ENCODE peak calls at places on chromosomes 11 and 22, in four cellular contexts. E, O, U and J are unnamed samples.
A peak's percentile ranks its signal among the peaks of the same experiment; 100 is the strongest.

GRCh38 chr11:9277176-9277575 is 12.0 kb upstream of the DENND5A start:
- DNase-seq in E (no peak), O (no peak), U (no peak), J (no peak)

GRCh38 chr11:46363455-46363920 is 16.2 kb downstream of the DGKZ start:
- DNase-seq in E (no peak), O (no peak), U (peak; percentile 52), J (peak; percentile 93)

GRCh38 chr11:44727114-44727372 is 281 bp downstream of the TSPAN18 start:
- DNase-seq in E (no peak), O (no peak), U (no peak), J (no peak)

GRCh38 chr11:61771995-61772455 is 19.6 kb downstream of the MYRF start:
- DNase-seq in E (peak; percentile 58), O (no peak), U (no peak), J (no peak)

GRCh38 chr22:19523240-19524169 is 705 bp downstream of the CLDN5 start:
- DNase-seq in E (peak; percentile 52), O (no peak), U (no peak), J (no peak)

GRCh38 chr11:114321621-114322257 is 25.5 kb downstream of the NNMT start:
- DNase-seq in E (no peak), O (no peak), U (no peak), J (no peak)

GRCh38 chr11:120115272-120116000 is 22.5 kb downstream of the TRIM29 start:
- DNase-seq in E (no peak), O (no peak), U (no peak), J (no peak)

GRCh38 chr22:35400335-35400680 is 368 bp downstream of the MCM5 start:
- DNase-seq in E (peak; percentile 20), O (no peak), U (no peak), J (no peak)

GRCh38 chr22:37815593-37815992 is 7.6 kb upstream of the GALR3 start:
- DNase-seq in E (no peak), O (no peak), U (no peak), J (no peak)

GRCh38 chr11:94068764-94069163 is 47.6 kb downstream of the HEPHL1 start:
- DNase-seq in E (no peak), O (no peak), U (no peak), J (no peak)

GRCh38 chr11:90134420-90135003 is at the start of gene NAALAD2:
- DNase-seq in E (peak; percentile 83), O (no peak), U (no peak), J (peak; percentile 7)

GRCh38 chr11:33742249-33742851 is 6.1 kb upstream of the CD59 start:
- DNase-seq in E (no peak), O (no peak), U (no peak), J (peak; percentile 48)

GRCh38 chr11:22875869-22876473 is 15.7 kb upstream of the CCDC179 start:
- DNase-seq in E (peak; percentile 91), O (peak; percentile 5), U (peak; percentile 80), J (peak; percentile 71)

GRCh38 chr22:17390087-17390486 is 20.8 kb downstream of the CECR2 start:
- DNase-seq in E (no peak), O (no peak), U (no peak), J (no peak)

GRCh38 chr11:119615003-119615878 is 113.8 kb downstream of the NECTIN1 start:
- DNase-seq in E (no peak), O (no peak), U (peak; percentile 16), J (peak; percentile 43)

GRCh38 chr11:66022401-66023185 is 3.7 kb downstream of the CATSPER1 start:
- DNase-seq in E (peak; percentile 82), O (peak; percentile 68), U (no peak), J (peak; percentile 83)

GRCh38 chr11:37107415-37107814 is 509.4 kb upstream of the RAG2 start:
- DNase-seq in E (no peak), O (no peak), U (no peak), J (no peak)
- TF ChIP-seq CTCF in E (peak; percentile 23), O (no peak), U (no peak), J (peak; percentile 54)

DNA sequence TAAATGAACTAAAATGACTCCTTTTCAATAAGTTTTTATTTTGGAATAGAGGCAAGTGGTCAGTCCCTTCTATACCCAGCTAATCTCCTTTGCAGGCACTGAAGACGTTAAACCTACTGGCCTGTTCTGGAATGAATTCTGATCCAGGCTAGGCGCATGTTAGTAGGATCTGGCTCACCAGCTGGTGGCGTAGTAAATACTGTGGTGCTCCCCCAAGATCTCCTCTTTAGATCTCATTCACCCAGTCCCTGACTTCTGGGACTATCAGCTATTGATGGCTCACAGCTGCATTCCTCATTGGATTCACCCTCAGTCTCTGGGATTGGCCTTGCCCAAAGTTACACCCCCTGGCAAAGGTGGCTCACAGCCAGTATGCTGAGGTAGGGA is 173.6 kb upstream of the DDI1 start:
- DNase-seq in E (no peak), O (no peak), U (no peak), J (no peak)
- TF ChIP-seq CTCF in E (no peak), O (no peak), U (no peak), J (no peak)

GRCh38 chr11:125588505-125588904 is 4.1 kb upstream of the STT3A start:
- DNase-seq in E (no peak), O (no peak), U (peak; percentile 16), J (peak; percentile 62)

GRCh38 chr11:125593113-125593761 is 585 bp downstream of the STT3A start:
- DNase-seq in E (no peak), O (no peak), U (peak; percentile 16), J (peak; percentile 54)

GRCh38 chr11:125594958-125595357 is 2.3 kb downstream of the STT3A start:
- DNase-seq in E (no peak), O (no peak), U (no peak), J (no peak)

GRCh38 chr11:125591659-125592304 is 870 bp upstream of the STT3A start:
- DNase-seq in E (peak; percentile 51), O (peak; percentile 25), U (no peak), J (no peak)

GRCh38 chr11:125592305-125593112 is at the start of gene STT3A:
- DNase-seq in E (peak; percentile 100), O (peak; percentile 96), U (peak; percentile 100), J (peak; percentile 96)
- TF ChIP-seq CTCF in E (no peak), O (no peak), U (no peak), J (no peak)

GRCh38 chr11:128553662-128554392 is 33.5 kb downstream of the ETS1 start:
- DNase-seq in E (no peak), O (no peak), U (no peak), J (no peak)
- TF ChIP-seq CTCF in E (peak; percentile 52), O (no peak), U (peak; percentile 49), J (no peak)

GRCh38 chr11:48082771-48083170 is 102.4 kb downstream of the PTPRJ start:
- DNase-seq in E (no peak), O (no peak), U (no peak), J (no peak)

GRCh38 chr11:48080301-48080861 is 100.0 kb downstream of the PTPRJ start:
- DNase-seq in E (no peak), O (no peak), U (no peak), J (no peak)

GRCh38 chr11:48079602-48080001 is 99.2 kb downstream of the PTPRJ start:
- DNase-seq in E (no peak), O (no peak), U (no peak), J (no peak)

GRCh38 chr11:48083427-48083826 is 103.1 kb downstream of the PTPRJ start:
- DNase-seq in E (no peak), O (no peak), U (no peak), J (no peak)

DNA sequence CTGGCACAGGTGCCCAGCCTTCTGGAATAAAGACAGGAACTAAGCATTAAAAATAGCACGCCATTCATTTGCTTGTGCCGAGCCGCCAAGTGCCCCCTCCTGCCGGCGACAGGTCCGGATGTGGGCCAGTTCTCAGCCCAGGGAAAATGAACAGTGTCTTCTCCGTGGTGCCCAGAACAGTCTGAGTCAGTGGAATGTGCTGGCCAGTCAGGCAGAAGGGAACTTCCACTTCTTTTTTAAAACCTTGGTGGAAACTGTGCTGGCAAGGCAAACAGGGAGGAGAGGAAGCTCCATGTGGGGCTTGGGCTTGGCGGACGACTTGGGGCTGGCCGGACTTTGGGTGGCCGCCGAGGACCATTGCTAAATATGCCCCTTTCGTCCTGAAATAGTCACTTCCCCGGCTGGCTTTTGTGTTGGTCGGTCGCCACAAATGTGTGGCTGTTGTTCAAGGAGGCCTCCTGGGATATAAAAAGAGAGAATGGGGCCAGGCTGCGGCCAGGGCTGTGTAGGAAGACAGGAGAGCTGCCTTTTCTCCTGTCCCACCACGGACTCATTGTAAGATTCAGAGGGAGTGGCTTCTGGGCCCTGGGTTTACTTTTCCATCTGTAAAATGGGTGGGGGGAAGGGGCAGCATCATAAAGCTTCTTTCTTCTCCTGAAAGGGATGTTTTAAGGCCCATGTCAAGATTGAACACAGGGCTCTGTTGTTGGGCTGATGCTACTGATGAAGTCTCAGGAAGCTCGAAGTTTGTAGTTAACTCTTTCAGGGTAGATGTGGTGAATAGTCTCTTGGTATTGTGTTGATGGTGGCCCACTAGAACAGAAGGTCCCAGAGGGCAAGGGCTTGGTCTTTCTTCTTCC is 101.0 kb downstream of the PTPRJ start:
- DNase-seq in E (no peak), O (no peak), U (no peak), J (peak; percentile 73)
- TF ChIP-seq CTCF in E (no peak), O (no peak), U (no peak), J (no peak)